ENCODE peak calls at places on chromosomes 6 and 20, in five cellular contexts. M is activated T-cell treated with anti-CD3 and anti-CD28 coated beads, Interleukin-2, amount 50 U/mL, for 48 hours; C is germinal center; T is NCI-H1048; Y is HTR-8/SVneo. H is an unnamed sample.

GRCh38 chr6:27157461-27158315 is 89.8 kb upstream of the PRSS16 start:
- DNase-seq in M (peak; percentile 87), C (peak; percentile 44), T (no peak), Y (no peak), H (peak; percentile 85)

GRCh38 chr6:6843057-6843627 is 254.6 kb downstream of the LY86 start:
- DNase-seq in M (no peak), C (no peak), T (no peak), Y (peak; percentile 31), H (no peak)

GRCh38 chr6:133631421-133631820 is 257.5 kb upstream of the TCF21 start:
- DNase-seq in M (no peak), C (no peak), T (no peak), Y (no peak), H (no peak)

GRCh38 chr6:84263557-84263956 is 36.1 kb upstream of the CEP162 start:
- DNase-seq in M (no peak), C (no peak), T (no peak), Y (peak; percentile 5), H (no peak)

GRCh38 chr6:22657341-22657985 is 88.1 kb downstream of the HDGFL1 start:
- DNase-seq in M (no peak), C (no peak), T (peak; percentile 60), Y (no peak), H (no peak)

GRCh38 chr6:32840604-32841246 is 2.2 kb upstream of the TAP2 start:
- DNase-seq in M (peak; percentile 66), C (no peak), T (no peak), Y (no peak), H (no peak)

GRCh38 chr20:57189713-57190112 is 76.7 kb downstream of the BMP7 start:
- DNase-seq in M (no peak), C (no peak), T (no peak), Y (no peak), H (no peak)

GRCh38 chr20:54043044-54043967 is 27.1 kb downstream of the BCAS1 start:
- DNase-seq in M (no peak), C (no peak), T (no peak), Y (no peak), H (peak; percentile 18)

GRCh38 chr6:163984446-163984936 is 570.0 kb downstream of the QKI start:
- DNase-seq in M (no peak), C (no peak), T (no peak), Y (no peak), H (no peak)

GRCh38 chr6:149202100-149202499 is 115.4 kb upstream of the TAB2 start:
- DNase-seq in M (no peak), C (no peak), T (no peak), Y (no peak), H (no peak)

GRCh38 chr6:29887819-29888581 is 54.3 kb upstream of the HLA-A start:
- DNase-seq in M (peak; percentile 77), C (peak; percentile 79), T (no peak), Y (no peak), H (peak; percentile 72)

H was measured in RKO.